ENCODE peak calls at places on chromosomes 5 and 9, in five cellular contexts. K is PC-9, N is K562, D is astrocyte, O is GM23248. C is an unnamed sample.

GRCh38 chr5:168274416-168274815 is 17.0 kb upstream of the WWC1 start:
- DNase-seq in K (no peak), N (no peak), D (no peak), O (no peak), C (no peak)

GRCh38 chr5:6704361-6704851 is 8.8 kb upstream of the TENT4A start:
- DNase-seq in K (peak; percentile 52), N (no peak), D (peak; percentile 94), O (peak; percentile 89), C (no peak)

GRCh38 chr9:89386797-89387196 is 68.5 kb downstream of the SECISBP2 start:
- DNase-seq in K (no peak), N (no peak), D (no peak), O (no peak), C (no peak)

GRCh38 chr5:33075731-33076130 is 364.6 kb downstream of the NPR3 start:
- DNase-seq in K (no peak), N (no peak), D (peak; percentile 48), O (peak; percentile 41), C (no peak)

GRCh38 chr5:52922384-52922783 is 66.8 kb upstream of the ITGA2 start:
- DNase-seq in K (peak; percentile 83), N (no peak), D (peak; percentile 73), O (peak; percentile 76), C (no peak)

GRCh38 chr5:32909207-32909606 is 198.1 kb downstream of the NPR3 start:
- DNase-seq in K (no peak), N (no peak), D (peak; percentile 89), O (peak; percentile 58), C (no peak)

GRCh38 chr5:177542816-177543472 is 11.4 kb downstream of the FAM193B start:
- DNase-seq in K (no peak), N (no peak), D (no peak), O (no peak), C (no peak)

GRCh38 chr5:172932313-172933017 is 26.8 kb upstream of the RPL26L1 start:
- DNase-seq in K (peak; percentile 70), N (peak; percentile 83), D (no peak), O (peak; percentile 90), C (peak; percentile 64)

GRCh38 chr9:15299374-15299939 is 7.6 kb downstream of the TTC39B start:
- DNase-seq in K (no peak), N (no peak), D (no peak), O (no peak), C (peak; percentile 4)

GRCh38 chr5:93381057-93381456 is 200.0 kb downstream of the NR2F1-AS1 start:
- DNase-seq in K (no peak), N (no peak), D (peak; percentile 66), O (peak; percentile 37), C (no peak)

GRCh38 chr5:151628112-151628823 is 37.1 kb upstream of the FAT2 start:
- DNase-seq in K (no peak), N (no peak), D (peak; percentile 11), O (peak; percentile 72), C (no peak)

GRCh38 chr9:118478752-118479151 is 774.5 kb downstream of the TLR4 start:
- DNase-seq in K (no peak), N (no peak), D (no peak), O (no peak), C (no peak)

GRCh38 chr5:72478276-72478675 is 28.9 kb downstream of the ZNF366 start:
- DNase-seq in K (no peak), N (no peak), D (no peak), O (peak; percentile 24), C (no peak)
- H3K79me2 ChIP-seq in K (no peaks in the 10 kb centered on the region), N (no peaks in the 10 kb centered on the region), D (no peaks in the 10 kb centered on the region), O (no peaks in the 10 kb centered on the region), C (no peaks in the 10 kb centered on the region)

DNA sequence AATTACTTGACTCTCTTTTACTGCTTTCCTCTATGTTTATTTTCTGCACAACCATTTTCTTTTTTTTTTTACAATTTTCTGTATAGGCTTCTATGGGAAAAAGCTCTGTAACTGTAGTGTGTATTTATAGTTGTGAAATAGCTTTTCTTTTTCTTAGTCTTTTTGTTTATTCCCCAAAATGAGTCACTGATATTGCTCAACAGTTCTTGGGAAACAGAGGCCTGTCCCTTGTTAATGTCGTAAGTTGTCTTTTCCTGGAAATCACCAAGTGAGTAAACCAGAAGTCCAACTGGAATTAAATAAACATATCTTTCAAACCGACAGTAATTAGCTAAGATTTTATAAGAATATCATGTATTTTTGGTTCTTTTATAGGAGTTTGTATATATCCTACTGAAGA is 325.1 kb upstream of the PRR16 start:
- DNase-seq in K (no peak), N (no peak), D (peak; percentile 92), O (peak; percentile 93), C (no peak)
- H3K4me2 ChIP-seq in K (no peak overlapping the region), N (no peak overlapping the region), D (no peak overlapping the region), O (peak overlapping the region; percentile 61), C (no peak overlapping the region)

DNA sequence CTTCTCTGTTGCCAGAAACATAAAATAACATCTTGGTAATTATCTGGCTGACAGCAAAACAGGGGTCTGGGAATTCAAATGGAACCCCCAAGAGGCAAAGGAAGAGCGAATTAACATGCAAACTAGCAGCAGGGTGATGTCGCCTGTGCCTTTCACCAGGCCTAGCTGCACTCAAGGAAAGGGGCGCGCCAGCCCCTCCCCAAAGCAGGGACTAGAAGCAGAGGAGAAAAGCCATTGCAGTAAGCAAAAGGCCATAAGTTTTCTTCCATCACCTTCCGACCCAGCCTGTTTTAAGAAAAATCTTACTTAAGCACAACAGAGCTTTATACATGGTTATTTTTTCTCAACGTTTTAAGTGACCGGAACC is 539 bp downstream of the POC5 start:
- DNase-seq in K (peak; percentile 1), N (no peak), D (no peak), O (no peak), C (no peak)
- H3K79me2 ChIP-seq in K (peaks cover 40% of the 10 kb centered on the region), N (peaks cover 49% of the 10 kb centered on the region), D (peaks cover 35% of the 10 kb centered on the region), O (peaks cover 43% of the 10 kb centered on the region), C (peaks cover 53% of the 10 kb centered on the region)

DNA sequence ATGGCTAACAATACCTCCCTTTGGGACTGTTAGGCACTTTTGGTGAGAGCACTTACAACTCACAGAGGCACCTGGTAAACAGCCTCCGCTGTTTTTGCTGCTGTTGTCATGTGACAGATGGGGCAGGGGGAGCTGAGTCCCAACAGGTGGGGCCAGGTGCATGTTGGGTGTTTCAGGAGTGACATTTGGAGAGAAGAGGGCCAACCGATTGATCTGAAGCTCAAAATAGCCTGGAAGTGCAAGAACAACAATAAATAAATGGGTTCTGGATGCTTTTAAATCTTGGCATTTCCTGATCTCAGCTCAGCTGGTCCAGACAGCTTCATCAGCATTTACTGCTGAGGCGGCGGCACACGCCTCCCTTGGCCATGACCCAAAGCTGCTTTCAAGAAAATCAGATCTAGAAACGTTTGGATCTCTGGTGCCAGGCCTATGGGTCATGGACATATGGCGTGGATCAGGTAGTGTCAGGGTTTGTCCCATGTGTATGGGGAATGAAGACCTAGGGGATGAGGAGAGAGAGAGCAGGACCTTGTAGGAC is 70.5 kb downstream of the PPARGC1B start:
- DNase-seq in K (no peak), N (no peak), D (no peak), O (no peak), C (no peak)
- H3K4me2 ChIP-seq in K (no peak overlapping the region), N (no peak overlapping the region), D (no peak overlapping the region), O (no peak overlapping the region), C (no peak overlapping the region)

DNA sequence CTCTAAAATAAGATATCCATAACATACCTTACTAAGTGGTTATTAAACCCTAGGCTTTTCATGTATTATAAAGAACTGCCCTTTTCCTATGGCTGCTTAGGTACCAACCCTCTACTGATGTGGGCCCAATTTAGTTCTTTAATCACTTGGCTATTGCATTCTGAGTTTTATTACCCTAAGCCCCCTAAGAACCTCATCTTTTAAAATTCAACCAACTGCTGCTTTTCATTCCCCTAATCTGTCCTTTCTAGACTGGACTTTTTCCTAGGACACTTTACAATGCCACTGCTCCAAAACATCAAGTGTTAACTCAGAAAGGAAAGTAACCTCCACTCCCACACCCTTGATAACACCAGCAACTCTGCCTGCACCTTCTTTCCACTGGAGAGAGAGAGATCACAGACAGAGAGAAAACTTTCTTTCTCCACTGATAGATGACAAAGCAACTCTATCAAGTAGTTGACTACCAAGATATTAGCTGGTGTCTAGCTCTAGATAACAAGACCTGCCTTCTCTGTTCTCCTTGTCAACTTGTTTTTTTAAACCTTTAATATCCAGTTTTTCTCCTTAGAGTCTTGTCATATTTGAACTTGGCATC is 27.3 kb downstream of the ELL2 start:
- DNase-seq in K (no peak), N (peak; percentile 66), D (no peak), O (no peak), C (no peak)
- H3K79me2 ChIP-seq in K (no peaks in the 10 kb centered on the region), N (peaks cover 58% of the 10 kb centered on the region), D (peaks cover 92% of the 10 kb centered on the region), O (peaks cover 100% of the 10 kb centered on the region), C (no peaks in the 10 kb centered on the region)

GRCh38 chr9:27053369-27054057 is 48.0 kb upstream of the LRRC19 start:
- DNase-seq in K (no peak), N (no peak), D (peak; percentile 27), O (no peak), C (no peak)
- H3K4me2 ChIP-seq in K (no peak overlapping the region), N (no peak overlapping the region), D (no peak overlapping the region), O (no peak overlapping the region), C (no peak overlapping the region)

DNA sequence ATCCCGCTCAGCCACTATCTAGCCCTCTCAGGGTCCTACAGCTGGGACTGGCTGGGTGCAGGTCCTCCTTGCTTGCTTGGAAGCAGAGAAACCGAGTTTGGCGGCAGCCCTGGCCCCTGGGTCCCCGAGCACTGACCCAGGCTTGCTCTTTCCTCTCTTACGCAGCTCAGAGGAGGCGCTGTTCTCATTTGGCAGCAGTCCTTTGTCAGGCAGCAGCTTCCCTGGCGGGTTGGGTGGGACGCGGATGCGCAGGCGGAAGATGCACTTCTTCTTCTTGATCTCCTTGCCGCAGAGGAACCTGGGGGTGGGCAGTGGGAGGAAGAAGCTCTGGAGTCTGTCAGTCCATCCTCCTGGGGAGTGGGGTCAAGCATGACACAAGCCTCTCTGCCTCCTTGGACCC is 14.5 kb downstream of the PHF19 start:
- DNase-seq in K (no peak), N (no peak), D (no peak), O (no peak), C (no peak)
- H3K79me2 ChIP-seq in K (no peaks in the 10 kb centered on the region), N (peaks cover 7% of the 10 kb centered on the region), D (no peaks in the 10 kb centered on the region), O (no peaks in the 10 kb centered on the region), C (no peaks in the 10 kb centered on the region)

C was measured in OCI-LY7.